ENCODE peak calls at places on chromosome 12, in nine cellular contexts. One of them, this sample, is unnamed.
A peak's percentile ranks its signal among the peaks of the same experiment; 100 is the strongest.

GRCh38 chr12:52796839-52797528 is 1.1 kb upstream of the KRT3 start:
- DNase-seq in foreskin fibroblast: no peak
- DNase-seq in dorsolateral prefrontal cortex: no peak
- DNase-seq in choroid plexus epithelial cell: no peak
- DNase-seq in brain microvascular endothelial cell: no peak
- DNase-seq in nephron progenitor cell: no peak
- DNase-seq in neural crest cell: no peak
- DNase-seq in OCI-LY7: no peak
- DNase-seq in fibroblast of the aortic adventitia: peak; percentile 8
- DNase-seq in this sample: no peak

GRCh38 chr12:89390802-89391673 is 38.7 kb upstream of the DUSP6 start:
- DNase-seq in fibroblast of the aortic adventitia: peak; percentile 75
- DNase-seq in foreskin fibroblast: peak; percentile 86
- DNase-seq in nephron progenitor cell: no peak
- DNase-seq in dorsolateral prefrontal cortex: no peak
- DNase-seq in neural crest cell: no peak
- DNase-seq in choroid plexus epithelial cell: peak; percentile 86
- DNase-seq in brain microvascular endothelial cell: peak; percentile 84
- DNase-seq in OCI-LY7: no peak
- DNase-seq in this sample: no peak

GRCh38 chr12:82682851-82683261 is 3.9 kb upstream of the TMTC2 start:
- DNase-seq in nephron progenitor cell: no peak
- DNase-seq in OCI-LY7: peak; percentile 54
- DNase-seq in choroid plexus epithelial cell: peak; percentile 9
- DNase-seq in brain microvascular endothelial cell: no peak
- DNase-seq in fibroblast of the aortic adventitia: peak; percentile 11
- DNase-seq in dorsolateral prefrontal cortex: no peak
- DNase-seq in foreskin fibroblast: peak; percentile 12
- DNase-seq in neural crest cell: no peak
- DNase-seq in this sample: no peak

GRCh38 chr12:138171-138897 is 71.8 kb downstream of the IQSEC3 start:
- DNase-seq in neural crest cell: no peak
- DNase-seq in dorsolateral prefrontal cortex: no peak
- DNase-seq in brain microvascular endothelial cell: no peak
- DNase-seq in fibroblast of the aortic adventitia: no peak
- DNase-seq in foreskin fibroblast: no peak
- DNase-seq in nephron progenitor cell: no peak
- DNase-seq in choroid plexus epithelial cell: no peak
- DNase-seq in OCI-LY7: no peak
- DNase-seq in this sample: no peak

GRCh38 chr12:95715177-95715576 is 75.4 kb downstream of the NTN4 start:
- DNase-seq in OCI-LY7: no peak
- DNase-seq in brain microvascular endothelial cell: no peak
- DNase-seq in nephron progenitor cell: no peak
- DNase-seq in fibroblast of the aortic adventitia: no peak
- DNase-seq in choroid plexus epithelial cell: no peak
- DNase-seq in dorsolateral prefrontal cortex: no peak
- DNase-seq in foreskin fibroblast: no peak
- DNase-seq in neural crest cell: no peak
- DNase-seq in this sample: no peak

GRCh38 chr12:19288603-19289244 is 150.6 kb upstream of the AEBP2 start:
- DNase-seq in nephron progenitor cell: no peak
- DNase-seq in brain microvascular endothelial cell: no peak
- DNase-seq in foreskin fibroblast: no peak
- DNase-seq in neural crest cell: no peak
- DNase-seq in OCI-LY7: peak; percentile 39
- DNase-seq in choroid plexus epithelial cell: peak; percentile 70
- DNase-seq in fibroblast of the aortic adventitia: peak; percentile 74
- DNase-seq in dorsolateral prefrontal cortex: no peak
- DNase-seq in this sample: peak; percentile 35

GRCh38 chr12:122125452-122126341 is 47.1 kb downstream of the MLXIP start:
- DNase-seq in fibroblast of the aortic adventitia: peak; percentile 19
- DNase-seq in nephron progenitor cell: no peak
- DNase-seq in dorsolateral prefrontal cortex: no peak
- DNase-seq in foreskin fibroblast: no peak
- DNase-seq in neural crest cell: no peak
- DNase-seq in choroid plexus epithelial cell: no peak
- DNase-seq in OCI-LY7: no peak
- DNase-seq in brain microvascular endothelial cell: no peak
- DNase-seq in this sample: no peak

GRCh38 chr12:11795910-11796459 is 146.5 kb downstream of the ETV6 start:
- DNase-seq in dorsolateral prefrontal cortex: no peak
- DNase-seq in brain microvascular endothelial cell: peak; percentile 82
- DNase-seq in OCI-LY7: no peak
- DNase-seq in neural crest cell: no peak
- DNase-seq in choroid plexus epithelial cell: peak; percentile 94
- DNase-seq in nephron progenitor cell: no peak
- DNase-seq in fibroblast of the aortic adventitia: peak; percentile 71
- DNase-seq in foreskin fibroblast: no peak
- DNase-seq in this sample: no peak

GRCh38 chr12:64890873-64891468 is 66.5 kb downstream of the TBC1D30 start:
- DNase-seq in OCI-LY7: peak; percentile 68
- DNase-seq in brain microvascular endothelial cell: peak; percentile 43
- DNase-seq in nephron progenitor cell: peak; percentile 28
- DNase-seq in foreskin fibroblast: peak; percentile 38
- DNase-seq in choroid plexus epithelial cell: peak; percentile 78
- DNase-seq in fibroblast of the aortic adventitia: peak; percentile 81
- DNase-seq in dorsolateral prefrontal cortex: no peak
- DNase-seq in neural crest cell: no peak
- DNase-seq in this sample: peak; percentile 52

GRCh38 chr12:47085815-47086252 is 6.1 kb upstream of the AMIGO2 start:
- DNase-seq in foreskin fibroblast: no peak
- DNase-seq in choroid plexus epithelial cell: peak; percentile 79
- DNase-seq in brain microvascular endothelial cell: peak; percentile 74
- DNase-seq in dorsolateral prefrontal cortex: no peak
- DNase-seq in OCI-LY7: no peak
- DNase-seq in nephron progenitor cell: no peak
- DNase-seq in neural crest cell: no peak
- DNase-seq in fibroblast of the aortic adventitia: peak; percentile 60
- DNase-seq in this sample: no peak

GRCh38 chr12:124241776-124242528 is 52.9 kb upstream of the RFLNA start:
- DNase-seq in choroid plexus epithelial cell: no peak
- DNase-seq in dorsolateral prefrontal cortex: no peak
- DNase-seq in brain microvascular endothelial cell: no peak
- DNase-seq in OCI-LY7: no peak
- DNase-seq in nephron progenitor cell: no peak
- DNase-seq in fibroblast of the aortic adventitia: no peak
- DNase-seq in foreskin fibroblast: no peak
- DNase-seq in neural crest cell: no peak
- DNase-seq in this sample: no peak

GRCh38 chr12:116009805-116010204 is 267.7 kb downstream of the MED13L start:
- DNase-seq in dorsolateral prefrontal cortex: no peak
- DNase-seq in fibroblast of the aortic adventitia: no peak
- DNase-seq in nephron progenitor cell: no peak
- DNase-seq in choroid plexus epithelial cell: no peak
- DNase-seq in OCI-LY7: no peak
- DNase-seq in foreskin fibroblast: no peak
- DNase-seq in neural crest cell: no peak
- DNase-seq in brain microvascular endothelial cell: no peak
- DNase-seq in this sample: no peak

GRCh38 chr12:100229036-100229635 is 28.5 kb downstream of the ACTR6 start:
- DNase-seq in foreskin fibroblast: no peak
- DNase-seq in dorsolateral prefrontal cortex: no peak
- DNase-seq in brain microvascular endothelial cell: no peak
- DNase-seq in fibroblast of the aortic adventitia: peak; percentile 4
- DNase-seq in choroid plexus epithelial cell: peak; percentile 30
- DNase-seq in neural crest cell: no peak
- DNase-seq in OCI-LY7: peak; percentile 21
- DNase-seq in nephron progenitor cell: no peak
- DNase-seq in this sample: no peak

GRCh38 chr12:31018106-31018890 is 55.4 kb upstream of the DDX11 start:
- DNase-seq in neural crest cell: no peak
- DNase-seq in fibroblast of the aortic adventitia: no peak
- DNase-seq in choroid plexus epithelial cell: no peak
- DNase-seq in OCI-LY7: no peak
- DNase-seq in brain microvascular endothelial cell: no peak
- DNase-seq in foreskin fibroblast: no peak
- DNase-seq in nephron progenitor cell: no peak
- DNase-seq in dorsolateral prefrontal cortex: no peak
- DNase-seq in this sample: no peak

GRCh38 chr12:48820406-48820805 is 2.1 kb downstream of the CACNB3 start:
- DNase-seq in OCI-LY7: no peak
- DNase-seq in choroid plexus epithelial cell: no peak
- DNase-seq in neural crest cell: no peak
- DNase-seq in nephron progenitor cell: no peak
- DNase-seq in foreskin fibroblast: no peak
- DNase-seq in brain microvascular endothelial cell: no peak
- DNase-seq in dorsolateral prefrontal cortex: no peak
- DNase-seq in fibroblast of the aortic adventitia: no peak
- DNase-seq in this sample: no peak

GRCh38 chr12:48816148-48816854 is 2.0 kb upstream of the CACNB3 start:
- DNase-seq in neural crest cell: no peak
- DNase-seq in OCI-LY7: no peak
- DNase-seq in brain microvascular endothelial cell: no peak
- DNase-seq in nephron progenitor cell: no peak
- DNase-seq in fibroblast of the aortic adventitia: no peak
- DNase-seq in choroid plexus epithelial cell: peak; percentile 25
- DNase-seq in dorsolateral prefrontal cortex: no peak
- DNase-seq in foreskin fibroblast: no peak
- DNase-seq in this sample: no peak

GRCh38 chr12:48817957-48818830 is at the start of gene CACNB3:
- DNase-seq in foreskin fibroblast: no peak
- DNase-seq in fibroblast of the aortic adventitia: peak; percentile 31
- DNase-seq in choroid plexus epithelial cell: peak; percentile 45
- DNase-seq in OCI-LY7: peak; percentile 61
- DNase-seq in nephron progenitor cell: peak; percentile 86
- DNase-seq in dorsolateral prefrontal cortex: peak; percentile 51
- DNase-seq in brain microvascular endothelial cell: peak; percentile 51
- DNase-seq in neural crest cell: peak; percentile 68
- DNase-seq in this sample: peak; percentile 86

GRCh38 chr12:48819986-48820385 is 1.7 kb downstream of the CACNB3 start:
- DNase-seq in neural crest cell: no peak
- DNase-seq in nephron progenitor cell: no peak
- DNase-seq in brain microvascular endothelial cell: no peak
- DNase-seq in foreskin fibroblast: no peak
- DNase-seq in OCI-LY7: no peak
- DNase-seq in fibroblast of the aortic adventitia: no peak
- DNase-seq in choroid plexus epithelial cell: no peak
- DNase-seq in dorsolateral prefrontal cortex: no peak
- DNase-seq in this sample: no peak

DNA sequence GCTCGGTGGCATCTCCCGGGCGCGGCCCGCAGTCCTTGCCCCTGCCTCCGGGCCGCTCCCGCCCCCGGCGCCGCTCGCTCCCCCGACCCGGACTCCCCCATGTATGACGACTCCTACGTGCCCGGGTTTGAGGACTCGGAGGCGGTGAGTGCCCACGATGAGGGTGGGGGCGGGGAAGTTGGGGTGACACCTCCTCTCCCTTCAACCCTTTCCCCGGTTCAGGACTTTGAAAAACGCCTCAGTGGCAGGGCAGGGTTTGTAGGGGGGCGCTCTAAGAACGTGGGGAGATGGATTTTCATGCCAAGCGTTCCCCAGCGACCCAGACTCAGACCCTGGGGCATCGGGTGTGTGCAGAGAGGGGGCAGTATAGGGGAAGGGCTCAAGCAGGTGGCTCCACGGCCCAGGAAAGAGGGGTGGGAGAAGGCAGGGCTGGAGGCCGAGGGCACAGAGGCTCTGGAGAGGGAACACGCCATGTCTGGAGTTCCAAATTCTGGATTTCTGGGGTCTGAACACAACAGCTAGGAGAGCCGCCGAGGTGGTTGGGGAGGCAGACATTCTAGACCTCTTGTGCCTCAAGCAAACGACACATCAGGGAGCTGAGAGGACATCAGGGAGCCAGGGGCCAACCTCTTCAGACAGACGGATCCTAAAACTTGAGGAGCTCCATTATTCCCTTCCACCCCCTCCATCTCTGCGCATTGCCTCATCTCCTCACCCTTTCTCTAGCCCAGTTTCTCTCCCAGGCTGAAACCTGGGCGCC is 715 bp downstream of the CACNB3 start:
- DNase-seq in fibroblast of the aortic adventitia: no peak
- DNase-seq in choroid plexus epithelial cell: no peak
- DNase-seq in foreskin fibroblast: no peak
- DNase-seq in OCI-LY7: peak; percentile 37
- DNase-seq in neural crest cell: no peak
- DNase-seq in nephron progenitor cell: no peak
- DNase-seq in brain microvascular endothelial cell: no peak
- DNase-seq in dorsolateral prefrontal cortex: no peak
- DNase-seq in this sample: peak; percentile 56
- TF ChIP-seq CTCF in fibroblast of the aortic adventitia: peak; percentile 5
- TF ChIP-seq CTCF in choroid plexus epithelial cell: peak; percentile 25
- TF ChIP-seq CTCF in foreskin fibroblast: no peak
- TF ChIP-seq CTCF in OCI-LY7: peak; percentile 72
- TF ChIP-seq CTCF in neural crest cell: no peak
- TF ChIP-seq CTCF in nephron progenitor cell: no peak
- TF ChIP-seq CTCF in brain microvascular endothelial cell: peak; percentile 39
- TF ChIP-seq CTCF in dorsolateral prefrontal cortex: no peak
- TF ChIP-seq CTCF in this sample: peak; percentile 30

GRCh38 chr12:108559748-108560147 is 1.2 kb downstream of the SART3 start:
- DNase-seq in dorsolateral prefrontal cortex: no peak
- DNase-seq in OCI-LY7: peak; percentile 30
- DNase-seq in neural crest cell: no peak
- DNase-seq in brain microvascular endothelial cell: no peak
- DNase-seq in foreskin fibroblast: no peak
- DNase-seq in fibroblast of the aortic adventitia: no peak
- DNase-seq in choroid plexus epithelial cell: no peak
- DNase-seq in nephron progenitor cell: no peak
- DNase-seq in this sample: no peak
- TF ChIP-seq CTCF in dorsolateral prefrontal cortex: no peak
- TF ChIP-seq CTCF in OCI-LY7: peak; percentile 34
- TF ChIP-seq CTCF in neural crest cell: no peak
- TF ChIP-seq CTCF in brain microvascular endothelial cell: peak; percentile 28
- TF ChIP-seq CTCF in foreskin fibroblast: no peak
- TF ChIP-seq CTCF in fibroblast of the aortic adventitia: no peak
- TF ChIP-seq CTCF in choroid plexus epithelial cell: peak; percentile 27
- TF ChIP-seq CTCF in nephron progenitor cell: no peak
- TF ChIP-seq CTCF in this sample: no peak

GRCh38 chr12:7078163-7078562 is 14.1 kb downstream of the C1R start:
- DNase-seq in choroid plexus epithelial cell: no peak
- DNase-seq in fibroblast of the aortic adventitia: no peak
- DNase-seq in dorsolateral prefrontal cortex: no peak
- DNase-seq in brain microvascular endothelial cell: no peak
- DNase-seq in foreskin fibroblast: no peak
- DNase-seq in nephron progenitor cell: no peak
- DNase-seq in neural crest cell: no peak
- DNase-seq in OCI-LY7: no peak
- DNase-seq in this sample: no peak
- TF ChIP-seq CTCF in choroid plexus epithelial cell: no peak
- TF ChIP-seq CTCF in fibroblast of the aortic adventitia: no peak
- TF ChIP-seq CTCF in dorsolateral prefrontal cortex: no peak
- TF ChIP-seq CTCF in brain microvascular endothelial cell: no peak
- TF ChIP-seq CTCF in foreskin fibroblast: no peak
- TF ChIP-seq CTCF in nephron progenitor cell: peak; percentile 7
- TF ChIP-seq CTCF in neural crest cell: no peak
- TF ChIP-seq CTCF in OCI-LY7: peak; percentile 66
- TF ChIP-seq CTCF in this sample: no peak

DNA sequence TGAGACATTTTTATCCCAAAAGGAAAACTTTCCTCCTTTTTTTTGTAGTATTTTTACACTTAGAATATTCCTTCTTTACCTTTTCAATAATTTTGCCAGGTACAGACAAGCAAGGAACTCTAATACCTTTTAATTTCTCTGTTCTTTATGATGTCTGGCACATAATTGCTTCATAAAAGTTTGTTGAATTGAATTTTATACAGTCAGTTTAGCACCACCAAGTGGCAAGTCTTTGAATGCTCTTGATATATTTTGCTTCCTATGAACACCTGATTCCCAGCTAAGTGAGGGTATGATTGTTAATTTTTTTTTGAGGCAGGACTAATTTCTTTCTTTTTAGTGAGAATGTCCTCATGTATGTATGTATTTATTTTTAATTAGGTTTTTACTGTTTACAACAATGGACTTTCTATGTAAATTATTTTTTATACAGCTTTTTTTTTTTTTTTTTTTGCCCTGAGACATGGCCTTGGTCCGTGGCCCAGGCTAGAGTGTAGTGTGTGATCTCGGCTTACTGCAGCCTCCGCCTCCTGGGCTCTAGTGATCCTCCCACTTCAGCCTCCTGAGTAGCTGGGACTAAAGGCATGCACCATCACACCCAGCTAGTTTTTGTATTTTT is 6.9 kb downstream of the TBC1D15 start:
- DNase-seq in fibroblast of the aortic adventitia: peak; percentile 54
- DNase-seq in brain microvascular endothelial cell: peak; percentile 22
- DNase-seq in OCI-LY7: peak; percentile 48
- DNase-seq in choroid plexus epithelial cell: peak; percentile 68
- DNase-seq in nephron progenitor cell: no peak
- DNase-seq in neural crest cell: no peak
- DNase-seq in foreskin fibroblast: no peak
- DNase-seq in dorsolateral prefrontal cortex: no peak
- DNase-seq in this sample: no peak
- TF ChIP-seq CTCF in fibroblast of the aortic adventitia: peak; percentile 61
- TF ChIP-seq CTCF in brain microvascular endothelial cell: peak; percentile 38
- TF ChIP-seq CTCF in OCI-LY7: peak; percentile 91
- TF ChIP-seq CTCF in choroid plexus epithelial cell: peak; percentile 57
- TF ChIP-seq CTCF in nephron progenitor cell: peak; percentile 22
- TF ChIP-seq CTCF in neural crest cell: peak; percentile 65
- TF ChIP-seq CTCF in foreskin fibroblast: peak; percentile 45
- TF ChIP-seq CTCF in dorsolateral prefrontal cortex: peak; percentile 42
- TF ChIP-seq CTCF in this sample: peak; percentile 28